ENCODE peak calls at places on chromosomes 11 and 22, in four cellular contexts. One of them, this sample, is unnamed.

GRCh38 chr22:20858615-20859416 is at the start of the genes PI4KA and SNAP29:
- DNase-seq in stomach: peak
- DNase-seq in heart left ventricle: peak
- DNase-seq in lower leg skin: peak
- DNase-seq in this sample: peak

GRCh38 chr11:77115181-77115611 is 12.6 kb downstream of the OMP start:
- DNase-seq in stomach: no peak
- DNase-seq in heart left ventricle: no peak
- DNase-seq in lower leg skin: no peak
- DNase-seq in this sample: no peak

GRCh38 chr11:15602779-15603178 is 488.1 kb downstream of the INSC start:
- DNase-seq in stomach: no peak
- DNase-seq in heart left ventricle: no peak
- DNase-seq in lower leg skin: no peak
- DNase-seq in this sample: no peak

GRCh38 chr11:118076754-118077281 is at the start of gene TMPRSS4:
- DNase-seq in stomach: peak
- DNase-seq in heart left ventricle: no peak
- DNase-seq in lower leg skin: no peak
- DNase-seq in this sample: peak

GRCh38 chr22:38843201-38843715 is 570 bp downstream of the NPTXR start:
- DNase-seq in stomach: peak
- DNase-seq in heart left ventricle: peak
- DNase-seq in lower leg skin: no peak
- DNase-seq in this sample: peak

GRCh38 chr11:94623120-94623735 is 56.1 kb downstream of the PIWIL4 start:
- DNase-seq in stomach: peak
- DNase-seq in heart left ventricle: peak
- DNase-seq in lower leg skin: no peak
- DNase-seq in this sample: peak

GRCh38 chr11:20293531-20293930 is 70.0 kb upstream of the HTATIP2 start:
- DNase-seq in stomach: no peak
- DNase-seq in heart left ventricle: no peak
- DNase-seq in lower leg skin: no peak
- DNase-seq in this sample: no peak

GRCh38 chr11:103987631-103988594 is 48.5 kb upstream of the DDI1 start:
- DNase-seq in stomach: no peak
- DNase-seq in heart left ventricle: no peak
- DNase-seq in lower leg skin: no peak
- DNase-seq in this sample: no peak

GRCh38 chr11:83159901-83160865 is 3.3 kb downstream of the PCF11 start:
- DNase-seq in stomach: peak
- DNase-seq in heart left ventricle: no peak
- DNase-seq in lower leg skin: no peak
- DNase-seq in this sample: peak

GRCh38 chr11:17010851-17011420 is 3.3 kb downstream of the PLEKHA7 start:
- DNase-seq in stomach: no peak
- DNase-seq in heart left ventricle: no peak
- DNase-seq in lower leg skin: peak
- DNase-seq in this sample: no peak

GRCh38 chr22:44384981-44385610 is 72.3 kb upstream of the SHISAL1 start:
- DNase-seq in stomach: no peak
- DNase-seq in heart left ventricle: peak
- DNase-seq in lower leg skin: no peak
- DNase-seq in this sample: no peak

GRCh38 chr11:14420223-14420622 is 61.2 kb upstream of the RRAS2 start:
- DNase-seq in stomach: no peak
- DNase-seq in heart left ventricle: no peak
- DNase-seq in lower leg skin: no peak
- DNase-seq in this sample: no peak

GRCh38 chr11:28657378-28658030 is 549.3 kb downstream of the METTL15 start:
- DNase-seq in stomach: no peak
- DNase-seq in heart left ventricle: no peak
- DNase-seq in lower leg skin: no peak
- DNase-seq in this sample: no peak

GRCh38 chr22:49212466-49212865 is 615.2 kb downstream of the BRD1 start:
- DNase-seq in stomach: peak
- DNase-seq in heart left ventricle: no peak
- DNase-seq in lower leg skin: peak
- DNase-seq in this sample: no peak

GRCh38 chr11:126355324-126355925 is at the start of gene ST3GAL4:
- DNase-seq in stomach: peak
- DNase-seq in heart left ventricle: peak
- DNase-seq in lower leg skin: peak
- DNase-seq in this sample: peak

GRCh38 chr11:17277024-17277584 is 565 bp downstream of the NUCB2 start:
- DNase-seq in stomach: no peak
- DNase-seq in heart left ventricle: no peak
- DNase-seq in lower leg skin: no peak
- DNase-seq in this sample: no peak

GRCh38 chr11:131889760-131890620 is 519.6 kb downstream of the NTM start:
- DNase-seq in stomach: no peak
- DNase-seq in heart left ventricle: no peak
- DNase-seq in lower leg skin: no peak
- DNase-seq in this sample: no peak

GRCh38 chr11:1218788-1219445 is 3.9 kb upstream of the MUC5B start:
- DNase-seq in stomach: no peak
- DNase-seq in heart left ventricle: peak
- DNase-seq in lower leg skin: peak
- DNase-seq in this sample: peak

GRCh38 chr11:11020219-11020726 is 162.4 kb upstream of the ZBED5 start:
- DNase-seq in stomach: no peak
- DNase-seq in heart left ventricle: no peak
- DNase-seq in lower leg skin: no peak
- DNase-seq in this sample: no peak

GRCh38 chr11:20158597-20159257 is 1.5 kb downstream of the DBX1 start:
- DNase-seq in stomach: peak
- DNase-seq in heart left ventricle: peak
- DNase-seq in lower leg skin: no peak
- DNase-seq in this sample: peak

GRCh38 chr11:118621071-118621815 is 13.8 kb downstream of the PHLDB1 start:
- DNase-seq in stomach: peak
- DNase-seq in heart left ventricle: peak
- DNase-seq in lower leg skin: peak
- DNase-seq in this sample: peak

GRCh38 chr22:17938484-17938924 is 85.9 kb downstream of the MICAL3 start:
- DNase-seq in stomach: no peak
- DNase-seq in heart left ventricle: peak
- DNase-seq in lower leg skin: no peak
- DNase-seq in this sample: no peak

GRCh38 chr22:48758905-48759875 is 1068.5 kb downstream of the BRD1 start:
- DNase-seq in stomach: peak
- DNase-seq in heart left ventricle: peak
- DNase-seq in lower leg skin: no peak
- DNase-seq in this sample: no peak

DNA sequence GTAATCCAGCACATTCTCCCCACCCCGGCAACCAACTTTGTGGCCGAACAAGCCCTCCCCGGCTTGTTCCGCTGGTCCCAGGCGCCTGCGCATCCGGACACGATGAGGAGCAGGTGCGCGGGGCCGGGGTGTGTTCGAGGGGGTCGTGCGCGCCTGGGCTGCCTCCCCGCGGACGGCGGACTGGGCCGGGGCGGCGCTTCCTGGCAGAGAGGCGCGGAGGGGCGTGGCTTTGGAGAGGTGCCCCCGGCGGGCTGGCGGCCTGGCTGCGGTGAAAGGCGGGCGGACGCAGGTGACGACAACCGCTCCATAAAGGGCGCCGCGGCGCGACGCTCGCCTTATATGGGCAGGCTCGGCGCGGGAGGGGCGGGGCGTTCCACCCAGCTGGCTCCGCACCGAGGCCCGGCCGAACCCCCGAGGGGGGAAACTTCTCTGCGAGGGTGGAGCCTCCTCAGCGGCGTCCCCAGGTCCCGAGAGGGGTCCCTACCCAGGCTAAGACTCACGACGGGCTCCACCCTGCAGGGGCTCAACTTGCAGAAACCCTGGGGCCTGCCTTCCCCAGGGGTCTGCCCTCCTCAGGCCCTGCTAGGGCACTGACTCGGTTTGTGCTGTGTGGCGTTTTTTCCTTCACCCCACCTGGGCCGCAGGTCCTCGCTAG is 26.4 kb downstream of the TXN2 start:
- DNase-seq in stomach: peak
- DNase-seq in heart left ventricle: peak
- DNase-seq in lower leg skin: peak
- DNase-seq in this sample: peak
- TF ChIP-seq POLR2A in stomach: no peak
- TF ChIP-seq POLR2A in heart left ventricle: peak
- TF ChIP-seq POLR2A in lower leg skin: no peak
- TF ChIP-seq POLR2A in this sample: peak

DNA sequence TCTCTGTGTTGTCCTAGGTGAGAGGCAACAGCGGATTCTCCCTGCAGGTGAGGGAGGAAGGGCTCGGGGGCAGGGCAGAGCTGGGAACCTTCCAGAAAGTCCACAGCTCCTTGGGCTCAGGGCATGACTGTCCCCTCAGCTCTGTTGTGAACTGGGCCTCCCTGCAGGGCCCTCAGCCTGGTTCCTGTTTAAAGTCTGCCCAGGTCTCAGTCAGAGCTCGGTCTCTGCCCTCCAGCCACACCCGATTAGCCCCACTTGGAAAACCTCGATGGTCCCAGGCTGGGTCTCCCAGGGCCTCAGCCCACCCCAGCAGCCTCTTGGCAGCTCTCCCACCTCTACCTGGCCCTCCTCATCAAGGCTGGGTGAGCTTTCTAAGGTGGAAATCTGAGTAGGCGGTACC is 65.3 kb upstream of the SLC22A12 start:
- DNase-seq in stomach: no peak
- DNase-seq in heart left ventricle: no peak
- DNase-seq in lower leg skin: no peak
- DNase-seq in this sample: no peak
- TF ChIP-seq POLR2A in stomach: no peak
- TF ChIP-seq POLR2A in heart left ventricle: no peak
- TF ChIP-seq POLR2A in lower leg skin: no peak
- TF ChIP-seq POLR2A in this sample: no peak

DNA sequence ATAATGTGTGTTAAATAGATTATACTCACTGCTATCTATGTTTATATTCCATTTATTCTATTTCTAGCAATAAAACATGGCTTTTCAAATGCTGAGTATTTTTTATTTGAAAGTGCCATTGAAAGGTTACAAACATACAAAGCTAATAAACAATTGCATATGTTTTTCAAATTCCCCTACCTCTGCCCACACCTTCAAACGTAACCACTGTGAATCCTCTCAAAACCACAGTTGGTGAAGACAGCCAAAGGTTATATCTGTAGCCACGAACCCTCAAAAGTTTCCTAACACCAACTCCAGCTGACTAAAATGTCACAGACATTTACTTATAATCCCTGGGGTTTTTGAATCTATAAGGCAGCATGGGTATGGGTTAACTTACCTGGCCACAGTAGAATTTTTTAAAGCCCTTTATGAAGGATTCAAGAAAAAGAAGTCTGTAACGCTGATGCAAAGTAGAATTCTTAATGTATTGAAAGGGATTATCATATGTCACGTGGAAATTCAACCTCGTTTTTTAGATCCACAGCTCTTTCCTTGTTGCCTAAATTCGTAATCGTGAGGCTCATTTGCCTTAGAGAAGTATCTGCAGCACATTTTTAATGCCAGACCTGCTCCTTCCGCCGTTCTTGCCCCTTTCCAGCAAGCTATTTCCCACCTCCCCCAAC is 122.5 kb upstream of the ZC3H12C start:
- DNase-seq in stomach: no peak
- DNase-seq in heart left ventricle: no peak
- DNase-seq in lower leg skin: no peak
- DNase-seq in this sample: no peak
- TF ChIP-seq POLR2A in stomach: no peak
- TF ChIP-seq POLR2A in heart left ventricle: no peak
- TF ChIP-seq POLR2A in lower leg skin: no peak
- TF ChIP-seq POLR2A in this sample: no peak

DNA sequence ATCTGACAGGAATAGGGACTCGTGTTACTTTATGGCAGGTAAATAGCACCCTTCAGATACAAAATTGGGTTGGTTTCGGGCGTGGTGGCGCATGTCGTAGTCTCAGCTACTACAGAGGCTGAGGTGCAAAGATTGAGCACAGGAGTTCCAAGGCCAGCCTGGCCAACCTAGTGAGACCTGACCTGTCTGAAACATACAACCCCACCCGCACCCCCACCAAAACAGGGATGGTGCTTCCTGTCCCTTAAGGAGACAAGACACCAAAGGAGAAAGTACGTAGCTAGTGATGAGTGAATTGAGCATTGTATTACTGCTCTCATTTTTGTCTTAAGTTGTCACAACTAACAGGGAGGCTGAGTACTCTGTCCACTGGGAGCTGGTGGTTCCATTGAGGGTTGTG is 14.1 kb downstream of the RBM4 start:
- DNase-seq in stomach: no peak
- DNase-seq in heart left ventricle: no peak
- DNase-seq in lower leg skin: no peak
- DNase-seq in this sample: no peak
- TF ChIP-seq POLR2A in stomach: no peak
- TF ChIP-seq POLR2A in heart left ventricle: no peak
- TF ChIP-seq POLR2A in lower leg skin: no peak
- TF ChIP-seq POLR2A in this sample: no peak

GRCh38 chr11:59668950-59669610 is at the start of gene PATL1:
- DNase-seq in stomach: peak
- DNase-seq in heart left ventricle: peak
- DNase-seq in lower leg skin: peak
- DNase-seq in this sample: peak
- TF ChIP-seq POLR2A in stomach: no peak
- TF ChIP-seq POLR2A in heart left ventricle: peak
- TF ChIP-seq POLR2A in lower leg skin: no peak
- TF ChIP-seq POLR2A in this sample: peak

DNA sequence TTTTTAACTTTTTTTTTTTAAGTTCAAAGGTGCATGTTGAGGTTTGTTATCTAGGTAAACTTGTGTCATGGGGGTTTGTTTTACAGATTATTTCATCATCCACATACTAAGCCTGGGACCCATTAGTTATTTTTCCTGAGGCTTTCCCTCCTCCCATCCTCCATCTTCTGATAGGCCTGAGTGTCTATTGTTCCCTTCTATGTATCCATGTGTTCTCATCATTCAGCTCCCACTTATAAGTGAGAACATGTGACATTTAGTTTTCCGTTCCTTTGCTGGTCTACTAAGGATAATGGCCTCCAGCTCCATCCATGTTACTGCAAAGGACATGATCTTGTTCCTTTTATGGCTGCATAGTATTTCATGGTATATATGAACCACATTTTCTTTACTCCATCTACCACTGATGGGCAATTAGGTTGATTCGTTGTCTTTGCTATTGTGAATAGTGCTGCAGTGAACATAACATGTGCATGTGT is 14.4 kb downstream of the DEUP1 start:
- DNase-seq in stomach: no peak
- DNase-seq in heart left ventricle: no peak
- DNase-seq in lower leg skin: no peak
- DNase-seq in this sample: no peak
- TF ChIP-seq POLR2A in stomach: no peak
- TF ChIP-seq POLR2A in heart left ventricle: no peak
- TF ChIP-seq POLR2A in lower leg skin: no peak
- TF ChIP-seq POLR2A in this sample: no peak